ENCODE peak calls at places on chromosomes 16 and 17, in eight cellular contexts. W is nucleus accumbens; O is activated CD4-positive, CD25-positive, alpha-beta regulatory T cell; J is T-cell; P is HTR-8/SVneo; F is NCI-H2081; V is fibroblast of pulmonary artery; T is H54. R is an unnamed sample.

GRCh38 chr16:51839697-51840462 is 688.8 kb upstream of the SALL1 start:
- DNase-seq in J (no peak), T (no peak), W (no peak), F (no peak), O (no peak), V (peak), P (peak), R (no peak)

GRCh38 chr17:77373298-77374169 is 232.8 kb downstream of the SEC14L1 start:
- DNase-seq in P (no peak), F (no peak), W (no peak), O (no peak), J (no peak), T (no peak), V (no peak), R (no peak)

GRCh38 chr17:3524024-3524423 is 33.6 kb downstream of the TRPV3 start:
- DNase-seq in O (no peak), V (no peak), F (no peak), J (no peak), T (no peak), P (no peak), W (no peak), R (no peak)

GRCh38 chr17:4175921-4176802 is 33.2 kb downstream of the CYB5D2 start:
- DNase-seq in P (peak), O (no peak), T (no peak), J (peak), V (no peak), W (no peak), F (no peak), R (no peak)

GRCh38 chr17:27384261-27384701 is 72.0 kb upstream of the KSR1 start:
- DNase-seq in W (peak), P (peak), O (no peak), J (no peak), F (no peak), V (peak), T (peak), R (peak)

GRCh38 chr16:50696575-50697420 is 3.4 kb downstream of the NOD2 start:
- DNase-seq in J (peak), W (no peak), P (peak), T (peak), O (no peak), F (no peak), V (peak), R (no peak)

GRCh38 chr17:35540589-35541404 is 3.3 kb upstream of the SLFN12L start:
- DNase-seq in T (peak), V (peak), J (peak), F (no peak), W (no peak), O (no peak), P (peak), R (peak)

GRCh38 chr16:48082516-48082915 is 73.3 kb downstream of the ABCC12 start:
- DNase-seq in O (no peak), V (no peak), W (no peak), T (no peak), F (no peak), J (no peak), P (no peak), R (no peak)

GRCh38 chr17:51995797-51996403 is 162.6 kb downstream of the CA10 start:
- DNase-seq in O (no peak), J (no peak), F (no peak), V (no peak), P (no peak), W (no peak), T (no peak), R (no peak)

GRCh38 chr16:56480776-56481467 is 29.6 kb downstream of the OGFOD1 start:
- DNase-seq in W (no peak), F (no peak), P (no peak), T (no peak), V (no peak), J (no peak), O (no peak), R (no peak)

GRCh38 chr17:80861360-80861861 is 130.2 kb upstream of the CHMP6 start:
- DNase-seq in O (no peak), W (no peak), J (no peak), T (no peak), F (no peak), V (no peak), P (no peak), R (no peak)